ENCODE peak calls at places on chromosomes 2 and 18, in seven cellular contexts. T is HFF-Myc; H is mammary epithelial cell; R is cardiac fibroblast; W is CD8-positive, alpha-beta T cell; V is uterus; J is kidney. F is an unnamed sample.

GRCh38 chr18:27713727-27714080 is 463.2 kb downstream of the CDH2 start:
- DNase-seq in T (no peak), H (no peak), R (peak; percentile 97), W (no peak), V (no peak), J (no peak), F (no peak)

GRCh38 chr2:111947219-111947618 is 48.8 kb downstream of the MERTK start:
- DNase-seq in T (no peak), H (no peak), R (no peak), W (no peak), V (no peak), J (no peak), F (no peak)

GRCh38 chr2:230798769-230799399 is 65.9 kb upstream of the ITM2C start:
- DNase-seq in T (no peak), H (peak; percentile 51), R (peak; percentile 73), W (no peak), V (no peak), J (no peak), F (no peak)

GRCh38 chr2:76563730-76564129 is 853.0 kb upstream of the GCFC2 start:
- DNase-seq in T (no peak), H (no peak), R (no peak), W (no peak), V (no peak), J (no peak), F (no peak)

GRCh38 chr2:173791502-173791901 is 173.7 kb downstream of the SP3 start:
- DNase-seq in T (no peak), H (no peak), R (no peak), W (no peak), V (no peak), J (no peak), F (no peak)

GRCh38 chr2:36965196-36965595 is 1.1 kb downstream of the STRN start:
- DNase-seq in T (no peak), H (peak; percentile 3), R (no peak), W (no peak), V (no peak), J (no peak), F (no peak)

GRCh38 chr2:16407358-16407757 is 258.3 kb downstream of the CYRIA start:
- DNase-seq in T (no peak), H (no peak), R (no peak), W (no peak), V (no peak), J (no peak), F (no peak)

GRCh38 chr2:14454102-14454676 is 178.3 kb upstream of the LRATD1 start:
- DNase-seq in T (no peak), H (no peak), R (no peak), W (no peak), V (no peak), J (no peak), F (no peak)

GRCh38 chr18:61397222-61397621 is 64.0 kb downstream of the CDH20 start:
- DNase-seq in T (no peak), H (no peak), R (no peak), W (no peak), V (no peak), J (no peak), F (no peak)

GRCh38 chr2:43293744-43294695 is 67.6 kb upstream of the ZFP36L2 start:
- DNase-seq in T (peak; percentile 98), H (peak; percentile 97), R (peak; percentile 99), W (peak; percentile 48), V (peak; percentile 77), J (no peak), F (no peak)

GRCh38 chr2:125405816-125406215 is 1250.1 kb upstream of the GYPC start:
- DNase-seq in T (peak; percentile 83), H (peak; percentile 63), R (peak; percentile 92), W (no peak), V (no peak), J (no peak), F (no peak)

GRCh38 chr2:112493048-112493447 is 11.1 kb downstream of the TTL start:
- DNase-seq in T (no peak), H (no peak), R (no peak), W (no peak), V (no peak), J (no peak), F (no peak)

GRCh38 chr2:134323777-134324176 is 69.9 kb downstream of the MGAT5 start:
- DNase-seq in T (no peak), H (no peak), R (no peak), W (no peak), V (no peak), J (no peak), F (no peak)

GRCh38 chr2:2523395-2524339 is 192.6 kb upstream of the MYT1L start:
- DNase-seq in T (no peak), H (no peak), R (no peak), W (no peak), V (no peak), J (no peak), F (no peak)

GRCh38 chr18:11031966-11032365 is 117.4 kb downstream of the PIEZO2 start:
- DNase-seq in T (no peak), H (no peak), R (no peak), W (no peak), V (no peak), J (no peak), F (no peak)

GRCh38 chr18:45874501-45875184 is 49.2 kb downstream of the SIGLEC15 start:
- DNase-seq in T (no peak), H (peak; percentile 52), R (peak; percentile 43), W (peak; percentile 59), V (no peak), J (no peak), F (no peak)

GRCh38 chr18:57208056-57208455 is 61.2 kb downstream of the BOD1L2 start:
- DNase-seq in T (no peak), H (no peak), R (no peak), W (no peak), V (no peak), J (no peak), F (no peak)

GRCh38 chr2:232773815-232774214 is 2.5 kb downstream of the KCNJ13 start:
- DNase-seq in T (no peak), H (no peak), R (no peak), W (no peak), V (no peak), J (no peak), F (no peak)

GRCh38 chr2:219458996-219459395 is 24.4 kb downstream of the SPEG start:
- DNase-seq in T (no peak), H (no peak), R (no peak), W (no peak), V (no peak), J (peak; percentile 63), F (no peak)

GRCh38 chr2:219460424-219460926 is 25.8 kb downstream of the SPEG start:
- DNase-seq in T (no peak), H (peak; percentile 45), R (peak; percentile 43), W (no peak), V (peak; percentile 91), J (peak; percentile 75), F (no peak)

GRCh38 chr2:219459460-219460311 is 25.0 kb downstream of the SPEG start:
- DNase-seq in T (peak; percentile 24), H (peak; percentile 30), R (peak; percentile 65), W (peak; percentile 62), V (peak; percentile 71), J (peak; percentile 77), F (no peak)

GRCh38 chr2:219455635-219456034 is 21.0 kb downstream of the SPEG start:
- DNase-seq in T (no peak), H (no peak), R (no peak), W (no peak), V (no peak), J (no peak), F (no peak)

DNA sequence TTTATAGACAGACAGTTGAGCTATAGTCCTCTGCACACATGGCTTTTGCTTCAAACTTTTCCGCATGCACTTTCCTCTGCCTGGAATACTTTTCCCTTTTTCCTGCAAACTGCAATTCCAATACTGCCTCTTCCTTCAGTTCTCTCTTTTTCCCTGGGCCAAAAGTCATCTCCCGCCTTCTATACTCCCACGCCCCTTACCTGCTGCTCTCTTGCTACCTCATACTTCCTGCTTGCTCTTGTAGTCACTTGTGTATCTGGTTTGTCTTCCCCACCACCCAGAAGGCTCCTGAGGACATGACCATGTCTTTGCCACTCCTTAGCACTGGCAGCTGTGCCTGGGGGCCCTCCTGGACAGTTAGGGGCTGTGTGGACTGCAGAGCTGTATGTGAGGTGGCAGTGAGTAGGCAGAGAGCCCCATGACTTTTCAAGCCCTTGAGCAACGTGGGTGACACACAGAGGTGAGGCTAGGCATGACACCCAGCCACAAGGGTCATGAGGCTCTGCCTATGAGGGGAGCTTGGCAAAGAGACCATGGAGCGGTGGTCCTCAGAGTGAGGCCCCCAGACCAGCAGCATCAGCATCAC is 23.2 kb downstream of the SPEG start:
- DNase-seq in T (no peak), H (peak; percentile 68), R (no peak), W (no peak), V (no peak), J (peak; percentile 20), F (no peak)
- TF ChIP-seq CTCF in T (no peak), H (peak; percentile 42), R (no peak), W (no peak), V (no peak), J (no peak), F (no peak)

DNA sequence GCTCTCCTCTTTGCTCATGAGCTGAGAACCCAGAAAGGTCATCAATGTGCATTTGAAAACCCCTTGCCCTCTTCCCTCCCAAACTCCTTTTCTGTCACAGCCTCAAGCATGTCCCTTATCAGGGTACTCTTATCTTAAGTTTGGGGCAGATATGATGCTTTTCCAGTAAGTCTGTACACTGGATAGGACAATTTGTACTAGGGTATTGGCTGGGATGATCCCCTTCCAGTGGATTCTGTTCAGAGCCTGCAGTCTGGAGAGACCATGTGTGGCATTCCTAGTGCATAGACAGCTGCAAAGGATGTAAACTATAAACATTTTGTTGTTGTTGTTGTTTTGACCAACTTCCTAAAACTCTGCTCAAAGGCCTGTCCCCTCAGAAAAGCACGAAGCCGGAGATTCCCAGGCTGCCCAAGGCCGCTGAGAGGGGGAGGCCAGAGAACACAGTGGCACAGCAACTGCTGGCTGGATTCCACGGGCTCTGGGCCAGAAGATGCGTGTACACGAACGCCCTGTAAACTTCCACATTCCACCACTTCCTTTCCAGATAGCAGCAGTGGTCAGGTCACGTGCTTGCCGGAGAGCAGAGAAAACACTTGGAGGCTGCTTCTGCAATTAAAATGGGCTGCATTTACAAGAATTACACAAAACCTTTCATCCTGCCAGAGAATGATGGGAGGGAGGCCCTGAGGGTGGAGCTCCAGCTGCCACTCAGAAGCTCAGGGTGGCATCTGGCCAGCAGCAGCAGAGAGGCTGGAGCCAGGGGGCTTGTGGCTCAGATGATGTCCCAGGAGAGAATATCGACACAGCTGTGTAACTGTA is 42.1 kb downstream of the BMP10 start:
- DNase-seq in T (peak; percentile 95), H (peak; percentile 88), R (peak; percentile 96), W (peak; percentile 83), V (peak; percentile 93), J (peak; percentile 98), F (peak; percentile 99)
- TF ChIP-seq CTCF in T (no peak), H (peak; percentile 6), R (no peak), W (no peak), V (peak; percentile 13), J (no peak), F (no peak)

DNA sequence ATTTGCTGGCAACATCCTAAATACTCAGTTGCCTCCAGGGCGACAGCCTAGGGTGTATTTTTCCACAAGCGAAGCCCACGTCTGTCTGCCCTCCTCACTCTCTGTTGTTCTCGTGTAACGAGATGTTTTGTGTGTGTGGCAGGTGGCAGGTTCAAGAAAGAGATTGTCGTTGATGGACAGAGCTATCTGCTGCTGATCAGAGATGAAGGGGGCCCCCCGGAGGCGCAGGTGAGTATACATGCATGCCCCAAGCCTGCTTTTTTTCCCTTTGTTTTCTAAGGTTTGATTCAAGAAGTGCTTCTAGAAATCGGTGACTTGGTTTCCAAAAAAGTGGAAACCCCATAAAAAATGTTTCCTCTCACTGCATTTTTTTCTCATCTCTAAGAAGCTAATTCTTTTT is 247.0 kb downstream of the AGAP1 start:
- DNase-seq in T (no peak), H (no peak), R (no peak), W (no peak), V (no peak), J (no peak), F (no peak)
- TF ChIP-seq CTCF in T (peak; percentile 20), H (peak; percentile 43), R (peak; percentile 26), W (no peak), V (no peak), J (no peak), F (no peak)

GRCh38 chr2:11742702-11743530 is 3.5 kb upstream of the LPIN1 start:
- DNase-seq in T (no peak), H (no peak), R (no peak), W (no peak), V (no peak), J (peak; percentile 63), F (no peak)
- TF ChIP-seq CTCF in T (no peak), H (no peak), R (no peak), W (no peak), V (no peak), J (no peak), F (no peak)